ENCODE peak calls at places on chromosome 11, in seven cellular contexts. One of them, this sample, is unnamed.

GRCh38 chr11:57546869-57547518 is 9.6 kb downstream of the SMTNL1 start:
- DNase-seq in endothelial cell of umbilical vein: peak; percentile 12
- DNase-seq in MM.1S: peak; percentile 29
- DNase-seq in hepatocyte: peak; percentile 60
- DNase-seq in keratinocyte: no peak
- DNase-seq in mammary epithelial cell: peak; percentile 42
- DNase-seq in A673: peak; percentile 40
- DNase-seq in this sample: no peak

GRCh38 chr11:82527185-82527584 is 206.5 kb downstream of the FAM181B start:
- DNase-seq in mammary epithelial cell: no peak
- DNase-seq in hepatocyte: no peak
- DNase-seq in A673: no peak
- DNase-seq in endothelial cell of umbilical vein: no peak
- DNase-seq in MM.1S: no peak
- DNase-seq in keratinocyte: no peak
- DNase-seq in this sample: no peak

GRCh38 chr11:26778000-26778757 is 56.3 kb upstream of the SLC5A12 start:
- DNase-seq in MM.1S: no peak
- DNase-seq in hepatocyte: no peak
- DNase-seq in keratinocyte: peak; percentile 30
- DNase-seq in mammary epithelial cell: peak; percentile 84
- DNase-seq in endothelial cell of umbilical vein: no peak
- DNase-seq in A673: peak; percentile 52
- DNase-seq in this sample: no peak

GRCh38 chr11:23205156-23205871 is 345.0 kb upstream of the CCDC179 start:
- DNase-seq in hepatocyte: no peak
- DNase-seq in endothelial cell of umbilical vein: peak; percentile 90
- DNase-seq in MM.1S: no peak
- DNase-seq in keratinocyte: no peak
- DNase-seq in A673: no peak
- DNase-seq in mammary epithelial cell: peak; percentile 6
- DNase-seq in this sample: no peak

GRCh38 chr11:133163463-133164419 is 368.6 kb downstream of the OPCML start:
- DNase-seq in endothelial cell of umbilical vein: no peak
- DNase-seq in MM.1S: peak; percentile 29
- DNase-seq in hepatocyte: peak; percentile 71
- DNase-seq in keratinocyte: no peak
- DNase-seq in mammary epithelial cell: peak; percentile 32
- DNase-seq in A673: peak; percentile 67
- DNase-seq in this sample: no peak

GRCh38 chr11:60396790-60397189 is 531 bp downstream of the MS4A14 start:
- DNase-seq in keratinocyte: no peak
- DNase-seq in hepatocyte: no peak
- DNase-seq in A673: no peak
- DNase-seq in MM.1S: no peak
- DNase-seq in mammary epithelial cell: no peak
- DNase-seq in endothelial cell of umbilical vein: no peak
- DNase-seq in this sample: no peak

GRCh38 chr11:15918212-15918611 is 438.1 kb downstream of the SOX6 start:
- DNase-seq in endothelial cell of umbilical vein: no peak
- DNase-seq in MM.1S: no peak
- DNase-seq in mammary epithelial cell: no peak
- DNase-seq in keratinocyte: no peak
- DNase-seq in hepatocyte: no peak
- DNase-seq in A673: no peak
- DNase-seq in this sample: no peak

GRCh38 chr11:111349191-111349695 is 29.8 kb downstream of the POU2AF1 start:
- DNase-seq in MM.1S: no peak
- DNase-seq in keratinocyte: no peak
- DNase-seq in A673: no peak
- DNase-seq in hepatocyte: no peak
- DNase-seq in endothelial cell of umbilical vein: no peak
- DNase-seq in mammary epithelial cell: no peak
- DNase-seq in this sample: no peak

GRCh38 chr11:117829369-117829725 is 4.8 kb upstream of the FXYD2 start:
- DNase-seq in mammary epithelial cell: no peak
- DNase-seq in endothelial cell of umbilical vein: no peak
- DNase-seq in keratinocyte: no peak
- DNase-seq in MM.1S: no peak
- DNase-seq in A673: no peak
- DNase-seq in hepatocyte: no peak
- DNase-seq in this sample: no peak

GRCh38 chr11:44179173-44179572 is 83.7 kb downstream of the EXT2 start:
- DNase-seq in mammary epithelial cell: no peak
- DNase-seq in MM.1S: no peak
- DNase-seq in endothelial cell of umbilical vein: no peak
- DNase-seq in keratinocyte: no peak
- DNase-seq in A673: peak; percentile 86
- DNase-seq in hepatocyte: no peak
- DNase-seq in this sample: no peak

GRCh38 chr11:132838621-132839020 is 693.7 kb downstream of the OPCML start:
- DNase-seq in MM.1S: no peak
- DNase-seq in keratinocyte: no peak
- DNase-seq in endothelial cell of umbilical vein: no peak
- DNase-seq in A673: peak; percentile 76
- DNase-seq in mammary epithelial cell: peak; percentile 19
- DNase-seq in hepatocyte: peak; percentile 11
- DNase-seq in this sample: no peak

GRCh38 chr11:92204731-92205130 is 19.9 kb upstream of the FAT3 start:
- DNase-seq in MM.1S: no peak
- DNase-seq in endothelial cell of umbilical vein: no peak
- DNase-seq in A673: no peak
- DNase-seq in hepatocyte: no peak
- DNase-seq in keratinocyte: no peak
- DNase-seq in mammary epithelial cell: no peak
- DNase-seq in this sample: no peak

GRCh38 chr11:105051559-105051958 is 6.4 kb upstream of the CARD16 start:
- DNase-seq in mammary epithelial cell: no peak
- DNase-seq in endothelial cell of umbilical vein: no peak
- DNase-seq in hepatocyte: no peak
- DNase-seq in MM.1S: no peak
- DNase-seq in keratinocyte: no peak
- DNase-seq in A673: no peak
- DNase-seq in this sample: no peak

GRCh38 chr11:13850256-13851010 is 112.1 kb upstream of the SPON1 start:
- DNase-seq in A673: no peak
- DNase-seq in keratinocyte: no peak
- DNase-seq in hepatocyte: no peak
- DNase-seq in endothelial cell of umbilical vein: no peak
- DNase-seq in MM.1S: no peak
- DNase-seq in mammary epithelial cell: no peak
- DNase-seq in this sample: no peak

GRCh38 chr11:65899356-65900124 is 648 bp downstream of the FOSL1 start:
- DNase-seq in endothelial cell of umbilical vein: peak; percentile 73
- DNase-seq in MM.1S: no peak
- DNase-seq in hepatocyte: peak; percentile 84
- DNase-seq in keratinocyte: no peak
- DNase-seq in mammary epithelial cell: no peak
- DNase-seq in A673: peak; percentile 66
- DNase-seq in this sample: peak; percentile 75

GRCh38 chr11:104337273-104337672 is 173.3 kb upstream of the PDGFD start:
- DNase-seq in keratinocyte: no peak
- DNase-seq in endothelial cell of umbilical vein: no peak
- DNase-seq in mammary epithelial cell: peak; percentile 6
- DNase-seq in A673: no peak
- DNase-seq in hepatocyte: no peak
- DNase-seq in MM.1S: no peak
- DNase-seq in this sample: no peak

GRCh38 chr11:23284626-23285025 is 424.4 kb upstream of the CCDC179 start:
- DNase-seq in hepatocyte: no peak
- DNase-seq in keratinocyte: no peak
- DNase-seq in mammary epithelial cell: no peak
- DNase-seq in A673: no peak
- DNase-seq in MM.1S: no peak
- DNase-seq in endothelial cell of umbilical vein: no peak
- DNase-seq in this sample: no peak

GRCh38 chr11:44029507-44029845 is 18.3 kb upstream of the ACCSL start:
- DNase-seq in endothelial cell of umbilical vein: no peak
- DNase-seq in A673: no peak
- DNase-seq in mammary epithelial cell: no peak
- DNase-seq in keratinocyte: no peak
- DNase-seq in MM.1S: no peak
- DNase-seq in hepatocyte: no peak
- DNase-seq in this sample: no peak

GRCh38 chr11:47606731-47607130 is 12.5 kb upstream of the C1QTNF4 start:
- DNase-seq in mammary epithelial cell: no peak
- DNase-seq in MM.1S: no peak
- DNase-seq in hepatocyte: no peak
- DNase-seq in keratinocyte: no peak
- DNase-seq in endothelial cell of umbilical vein: no peak
- DNase-seq in A673: no peak
- DNase-seq in this sample: no peak

GRCh38 chr11:32056445-32056844 is 34.4 kb upstream of the RCN1 start:
- DNase-seq in MM.1S: no peak
- DNase-seq in endothelial cell of umbilical vein: no peak
- DNase-seq in hepatocyte: no peak
- DNase-seq in mammary epithelial cell: peak; percentile 57
- DNase-seq in keratinocyte: no peak
- DNase-seq in A673: no peak
- DNase-seq in this sample: no peak

GRCh38 chr11:36454991-36455611 is 55.0 kb downstream of the TRAF6 start:
- DNase-seq in keratinocyte: no peak
- DNase-seq in endothelial cell of umbilical vein: no peak
- DNase-seq in MM.1S: no peak
- DNase-seq in A673: peak; percentile 88
- DNase-seq in mammary epithelial cell: no peak
- DNase-seq in hepatocyte: no peak
- DNase-seq in this sample: no peak

GRCh38 chr11:19603771-19604170 is 108.9 kb upstream of the NAV2 start:
- DNase-seq in mammary epithelial cell: no peak
- DNase-seq in keratinocyte: no peak
- DNase-seq in endothelial cell of umbilical vein: no peak
- DNase-seq in A673: no peak
- DNase-seq in MM.1S: no peak
- DNase-seq in hepatocyte: no peak
- DNase-seq in this sample: no peak

GRCh38 chr11:6925636-6926207 is 504 bp upstream of the ZNF215 start:
- DNase-seq in endothelial cell of umbilical vein: peak; percentile 26
- DNase-seq in hepatocyte: peak; percentile 8
- DNase-seq in A673: peak; percentile 8
- DNase-seq in MM.1S: no peak
- DNase-seq in mammary epithelial cell: peak; percentile 49
- DNase-seq in keratinocyte: no peak
- DNase-seq in this sample: peak; percentile 2

GRCh38 chr11:133065847-133066485 is 466.3 kb downstream of the OPCML start:
- DNase-seq in MM.1S: no peak
- DNase-seq in A673: no peak
- DNase-seq in mammary epithelial cell: no peak
- DNase-seq in endothelial cell of umbilical vein: no peak
- DNase-seq in hepatocyte: no peak
- DNase-seq in keratinocyte: no peak
- DNase-seq in this sample: no peak

GRCh38 chr11:130383363-130384168 is 44.8 kb downstream of the ADAMTS8 start:
- DNase-seq in hepatocyte: peak; percentile 65
- DNase-seq in endothelial cell of umbilical vein: no peak
- DNase-seq in keratinocyte: no peak
- DNase-seq in mammary epithelial cell: peak; percentile 17
- DNase-seq in A673: no peak
- DNase-seq in MM.1S: no peak
- DNase-seq in this sample: peak; percentile 79

GRCh38 chr11:10930961-10931760 is 73.3 kb upstream of the ZBED5 start:
- DNase-seq in endothelial cell of umbilical vein: peak; percentile 80
- DNase-seq in A673: peak; percentile 68
- DNase-seq in keratinocyte: no peak
- DNase-seq in mammary epithelial cell: peak; percentile 62
- DNase-seq in MM.1S: peak; percentile 38
- DNase-seq in hepatocyte: peak; percentile 94
- DNase-seq in this sample: peak; percentile 56
- TF ChIP-seq EZH2 in endothelial cell of umbilical vein: no peak
- TF ChIP-seq EZH2 in A673: no peak
- TF ChIP-seq EZH2 in keratinocyte: no peak
- TF ChIP-seq EZH2 in mammary epithelial cell: no peak
- TF ChIP-seq EZH2 in MM.1S: no peak
- TF ChIP-seq EZH2 in hepatocyte: no peak
- TF ChIP-seq EZH2 in this sample: no peak

GRCh38 chr11:45665206-45665932 is at the start of gene CHST1:
- DNase-seq in mammary epithelial cell: peak; percentile 11
- DNase-seq in keratinocyte: no peak
- DNase-seq in endothelial cell of umbilical vein: peak; percentile 51
- DNase-seq in hepatocyte: peak; percentile 62
- DNase-seq in MM.1S: peak; percentile 36
- DNase-seq in A673: peak; percentile 80
- DNase-seq in this sample: peak; percentile 33
- TF ChIP-seq EZH2 in mammary epithelial cell: no peak
- TF ChIP-seq EZH2 in keratinocyte: no peak
- TF ChIP-seq EZH2 in endothelial cell of umbilical vein: no peak
- TF ChIP-seq EZH2 in hepatocyte: peak; percentile 57
- TF ChIP-seq EZH2 in MM.1S: no peak
- TF ChIP-seq EZH2 in A673: no peak
- TF ChIP-seq EZH2 in this sample: no peak

GRCh38 chr11:17014321-17014773 is at the start of gene PLEKHA7:
- DNase-seq in mammary epithelial cell: no peak
- DNase-seq in keratinocyte: no peak
- DNase-seq in MM.1S: no peak
- DNase-seq in hepatocyte: peak; percentile 75
- DNase-seq in A673: no peak
- DNase-seq in endothelial cell of umbilical vein: no peak
- DNase-seq in this sample: peak; percentile 40

GRCh38 chr11:17012712-17013547 is 1.3 kb downstream of the PLEKHA7 start:
- DNase-seq in hepatocyte: peak; percentile 71
- DNase-seq in MM.1S: no peak
- DNase-seq in A673: no peak
- DNase-seq in keratinocyte: no peak
- DNase-seq in mammary epithelial cell: peak; percentile 81
- DNase-seq in endothelial cell of umbilical vein: peak; percentile 50
- DNase-seq in this sample: peak; percentile 73

GRCh38 chr11:17015639-17016125 is 1.5 kb upstream of the PLEKHA7 start:
- DNase-seq in mammary epithelial cell: no peak
- DNase-seq in keratinocyte: no peak
- DNase-seq in MM.1S: peak; percentile 33
- DNase-seq in hepatocyte: no peak
- DNase-seq in A673: peak; percentile 32
- DNase-seq in endothelial cell of umbilical vein: no peak
- DNase-seq in this sample: no peak

GRCh38 chr11:17013548-17014320 is 480 bp downstream of the PLEKHA7 start:
- DNase-seq in hepatocyte: peak; percentile 67
- DNase-seq in A673: no peak
- DNase-seq in mammary epithelial cell: no peak
- DNase-seq in endothelial cell of umbilical vein: no peak
- DNase-seq in MM.1S: peak; percentile 64
- DNase-seq in keratinocyte: no peak
- DNase-seq in this sample: peak; percentile 34

GRCh38 chr11:17014774-17015638 is 792 bp upstream of the PLEKHA7 start:
- DNase-seq in keratinocyte: no peak
- DNase-seq in MM.1S: peak; percentile 71
- DNase-seq in endothelial cell of umbilical vein: peak; percentile 50
- DNase-seq in A673: peak; percentile 26
- DNase-seq in mammary epithelial cell: no peak
- DNase-seq in hepatocyte: peak; percentile 72
- DNase-seq in this sample: peak; percentile 88
- TF ChIP-seq EZH2 in keratinocyte: peak; percentile 96
- TF ChIP-seq EZH2 in MM.1S: no peak
- TF ChIP-seq EZH2 in endothelial cell of umbilical vein: no peak
- TF ChIP-seq EZH2 in A673: no peak
- TF ChIP-seq EZH2 in mammary epithelial cell: peak; percentile 98
- TF ChIP-seq EZH2 in hepatocyte: peak; percentile 58
- TF ChIP-seq EZH2 in this sample: no peak

GRCh38 chr11:94524293-94524692 is 12.0 kb downstream of the C11orf97 start:
- DNase-seq in A673: no peak
- DNase-seq in endothelial cell of umbilical vein: no peak
- DNase-seq in mammary epithelial cell: peak; percentile 34
- DNase-seq in hepatocyte: no peak
- DNase-seq in keratinocyte: no peak
- DNase-seq in MM.1S: peak; percentile 71
- DNase-seq in this sample: no peak
- TF ChIP-seq EZH2 in A673: no peak
- TF ChIP-seq EZH2 in endothelial cell of umbilical vein: no peak
- TF ChIP-seq EZH2 in mammary epithelial cell: no peak
- TF ChIP-seq EZH2 in hepatocyte: no peak
- TF ChIP-seq EZH2 in keratinocyte: no peak
- TF ChIP-seq EZH2 in MM.1S: no peak
- TF ChIP-seq EZH2 in this sample: no peak

This sample was measured in PC-9.